ENCODE peak calls at places on chromosomes 1 and 21, in seven cellular contexts. Z, M, L, C, F, G and W are unnamed samples. For H3K4me1, the result is how much of the 10 kb centered on the place peaks cover.

GRCh38 chr1:21335088-21335678 is 44.9 kb upstream of the ECE1 start:
- DNase-seq in G (no peak), C (no peak), L (no peak), Z (no peak), F (no peak), M (no peak), W (no peak)

GRCh38 chr1:33684346-33685122 is 179.3 kb upstream of the HMGB4 start:
- DNase-seq in Z (no peak), C (no peak), M (no peak), G (no peak), F (peak), L (peak), W (no peak)

GRCh38 chr1:34642679-34643078 is 112.2 kb upstream of the GJB5 start:
- DNase-seq in F (no peak), L (no peak), G (no peak), M (no peak), Z (no peak), C (peak), W (no peak)

GRCh38 chr1:10530281-10530740 is 55.6 kb downstream of the PEX14 start:
- DNase-seq in Z (peak), M (peak), F (peak), L (peak), G (peak), C (no peak), W (no peak)

GRCh38 chr1:213759359-213760181 is 228.2 kb upstream of the PROX1 start:
- DNase-seq in C (no peak), M (peak), G (no peak), Z (no peak), L (peak), F (no peak), W (no peak)

GRCh38 chr1:238485062-238485905 is 594.6 kb upstream of the ZP4 start:
- DNase-seq in C (no peak), G (no peak), F (peak), Z (no peak), M (peak), L (no peak), W (no peak)

GRCh38 chr1:64798857-64799256 is 54.0 kb downstream of the RAVER2 start:
- DNase-seq in C (no peak), F (no peak), Z (no peak), L (no peak), G (no peak), M (no peak), W (no peak)

GRCh38 chr1:114338491-114338890 is 172.5 kb downstream of the TRIM33 start:
- DNase-seq in M (peak), G (no peak), C (no peak), Z (no peak), F (no peak), L (no peak), W (no peak)

GRCh38 chr1:113391643-113392271 is 1.4 kb downstream of the MAGI3 start:
- DNase-seq in G (no peak), M (no peak), C (no peak), L (no peak), Z (no peak), F (peak), W (no peak)

GRCh38 chr1:52634111-52634510 is 1.1 kb downstream of the SHISAL2A start:
- DNase-seq in L (no peak), C (no peak), Z (no peak), F (no peak), M (no peak), G (no peak), W (no peak)

GRCh38 chr1:54165146-54165545 is 12.3 kb upstream of the CDCP2 start:
- DNase-seq in C (no peak), G (no peak), M (no peak), F (no peak), Z (no peak), L (no peak), W (no peak)

GRCh38 chr21:29221259-29221744 is 77.4 kb upstream of the BACH1 start:
- DNase-seq in M (no peak), C (no peak), F (peak), G (no peak), L (no peak), Z (no peak), W (no peak)

GRCh38 chr1:244052011-244052727 is 1.1 kb downstream of the ZBTB18 start:
- DNase-seq in L (peak), Z (no peak), F (peak), C (no peak), G (no peak), M (peak), W (no peak)

GRCh38 chr21:45993210-45994085 is 11.9 kb downstream of the COL6A1 start:
- DNase-seq in L (no peak), Z (no peak), G (peak), M (peak), C (no peak), F (no peak), W (no peak)

GRCh38 chr21:44795342-44795741 is 6.3 kb downstream of the UBE2G2 start:
- DNase-seq in M (no peak), F (no peak), Z (no peak), G (no peak), L (no peak), C (no peak), W (no peak)

GRCh38 chr1:171983584-171983983 is 142.3 kb downstream of the DNM3 start:
- DNase-seq in G (no peak), Z (no peak), M (no peak), C (peak), F (peak), L (no peak), W (no peak)

DNA sequence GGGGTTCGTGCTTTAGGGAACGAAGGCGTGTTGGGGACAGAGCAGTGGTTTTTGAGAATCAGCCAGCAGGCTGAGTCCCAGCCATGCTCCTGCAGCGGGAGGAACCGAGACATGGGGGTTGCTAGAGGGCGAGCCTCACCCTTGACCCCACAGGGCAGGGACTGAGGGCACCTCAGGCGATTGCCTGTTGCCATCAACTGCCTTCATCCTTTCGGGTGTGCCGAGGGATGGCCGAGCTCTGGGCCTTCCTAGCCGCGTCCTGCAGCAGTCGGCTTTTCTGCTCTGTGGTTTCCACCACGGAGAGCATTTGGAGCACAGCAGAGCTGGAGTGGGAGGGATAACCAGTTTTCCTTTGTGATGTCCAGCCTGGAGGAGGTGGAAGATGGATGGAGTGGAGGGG is 13.3 kb downstream of the SPSB1 start:
- DNase-seq in C (no peak), M (no peak), Z (no peak), G (no peak), L (no peak), F (no peak), W (no peak)
- H3K4me1 ChIP-seq in C (under half), M (under half), Z (under half), G (half or more), L (under half), F (under half), W (under half)

GRCh38 chr1:186210258-186210657 is 164.8 kb downstream of the TPR start:
- DNase-seq in C (no peak), F (no peak), M (no peak), L (no peak), Z (no peak), G (no peak), W (no peak)
- H3K4me1 ChIP-seq in C (under half), F (under half), M (under half), L (under half), Z (under half), G (under half), W (under half)

GRCh38 chr1:15724949-15725880 is 10.8 kb upstream of the SLC25A34 start:
- DNase-seq in G (no peak), F (no peak), Z (no peak), L (no peak), M (no peak), C (no peak), W (no peak)

GRCh38 chr1:15726508-15726907 is 9.6 kb upstream of the SLC25A34 start:
- DNase-seq in C (no peak), L (no peak), Z (no peak), F (no peak), M (no peak), G (no peak), W (no peak)

GRCh38 chr1:15722836-15723542 is 13.1 kb upstream of the SLC25A34 start:
- DNase-seq in C (no peak), Z (no peak), F (peak), L (no peak), G (no peak), M (no peak), W (no peak)

GRCh38 chr1:15722411-15722810 is 13.6 kb upstream of the SLC25A34 start:
- DNase-seq in Z (no peak), G (no peak), M (no peak), C (no peak), L (no peak), F (no peak), W (no peak)

DNA sequence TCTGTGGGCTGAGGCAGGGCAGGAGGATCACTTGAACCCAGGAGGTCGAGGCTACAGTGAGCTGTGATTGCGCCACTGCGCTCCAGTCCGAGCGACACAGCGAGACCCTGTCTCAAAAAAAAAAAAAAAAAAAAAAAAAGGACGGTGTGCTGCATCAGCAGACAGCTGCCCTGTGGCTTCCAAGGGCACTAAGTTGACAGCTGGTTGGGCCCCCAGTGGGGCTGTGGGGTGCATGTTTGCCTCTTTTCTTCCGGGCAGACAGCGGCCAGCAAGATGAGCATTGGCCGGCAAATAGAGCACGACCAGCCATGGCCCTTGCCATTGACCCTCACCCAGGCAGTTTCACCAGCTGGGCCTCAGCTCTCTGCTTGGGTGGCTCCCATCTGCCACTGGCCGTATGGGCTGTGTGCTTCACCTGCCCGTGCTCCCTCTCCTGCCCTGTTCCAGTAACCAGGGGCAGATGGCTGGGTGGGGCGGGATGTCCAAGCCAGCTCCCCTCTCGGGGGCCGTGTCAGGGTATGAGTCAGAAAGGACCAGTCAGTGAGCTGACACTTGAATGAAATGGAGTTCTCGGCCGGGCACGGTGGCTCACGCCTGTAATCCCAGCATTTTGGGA is 12.3 kb upstream of the SLC25A34 start:
- DNase-seq in C (no peak), G (no peak), L (no peak), M (no peak), Z (no peak), F (no peak), W (no peak)
- H3K4me1 ChIP-seq in C (under half), G (half or more), L (under half), M (under half), Z (under half), F (under half), W (under half)

DNA sequence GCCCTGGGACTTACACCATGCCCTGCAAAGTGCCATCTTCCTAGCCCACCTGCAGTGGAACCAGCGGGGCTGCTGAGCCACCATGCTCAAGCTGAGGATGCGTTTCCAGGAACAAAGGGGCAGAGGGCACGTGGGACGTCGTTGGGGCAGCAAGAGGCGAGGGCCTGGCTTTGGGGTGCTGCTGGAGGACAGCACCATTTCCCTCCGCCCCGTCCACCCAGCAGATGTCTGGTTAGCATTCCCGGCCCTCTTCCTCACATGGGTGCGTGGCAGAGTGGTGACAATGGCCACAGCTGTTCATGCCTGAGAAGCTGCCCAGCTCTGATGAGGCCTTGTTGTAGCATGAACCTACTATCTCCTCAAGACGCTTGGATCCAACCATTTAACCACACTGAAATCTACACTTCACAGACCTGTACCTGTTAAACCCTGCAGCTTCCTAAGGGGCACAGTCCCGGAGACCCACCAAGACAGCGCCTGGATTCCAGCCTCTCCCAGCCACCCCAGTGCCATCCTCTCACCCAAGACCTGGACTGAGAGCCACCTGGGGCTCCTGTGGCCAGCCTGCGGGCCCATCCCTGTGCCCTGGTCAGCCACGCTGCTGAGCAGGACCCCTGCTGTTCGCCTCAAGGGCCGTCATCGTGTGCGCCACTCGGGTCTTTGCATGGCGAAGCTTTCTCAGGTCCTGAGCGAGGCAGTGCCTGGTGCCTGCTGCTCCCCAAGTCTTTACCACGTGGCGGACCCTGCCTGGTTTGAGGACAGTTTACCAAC is 33.2 kb downstream of the SLC45A1 start:
- DNase-seq in F (no peak), M (no peak), C (no peak), Z (no peak), L (no peak), G (no peak), W (no peak)
- H3K4me1 ChIP-seq in F (under half), M (under half), C (under half), Z (under half), L (under half), G (half or more), W (under half)

GRCh38 chr1:31031330-31032143 is 34.0 kb downstream of the PUM1 start:
- DNase-seq in F (no peak), Z (no peak), C (no peak), M (no peak), L (no peak), G (no peak), W (no peak)
- H3K4me1 ChIP-seq in F (under half), Z (under half), C (under half), M (under half), L (under half), G (half or more), W (under half)

GRCh38 chr1:183595537-183595936 is 5.3 kb upstream of the NCF2 start:
- DNase-seq in Z (no peak), C (no peak), F (no peak), L (no peak), G (no peak), M (no peak), W (no peak)

GRCh38 chr1:183593356-183593755 is 3.1 kb upstream of the NCF2 start:
- DNase-seq in F (no peak), Z (no peak), L (no peak), M (no peak), C (no peak), G (no peak), W (no peak)

GRCh38 chr1:183590225-183591191 is at the start of gene NCF2:
- DNase-seq in G (no peak), Z (no peak), L (no peak), M (no peak), F (no peak), C (no peak), W (no peak)

GRCh38 chr1:183589836-183590224 is 429 bp downstream of the NCF2 start:
- DNase-seq in F (no peak), G (no peak), M (no peak), Z (no peak), C (no peak), L (no peak), W (no peak)

GRCh38 chr1:183592733-183593132 is 2.5 kb upstream of the NCF2 start:
- DNase-seq in L (no peak), F (no peak), C (no peak), M (no peak), G (no peak), Z (no peak), W (no peak)
- H3K4me1 ChIP-seq in L (under half), F (under half), C (under half), M (under half), G (under half), Z (under half), W (under half)

GRCh38 chr1:228083871-228084278 is 1.4 kb downstream of the ARF1 start:
- DNase-seq in C (no peak), G (no peak), L (no peak), F (peak), Z (no peak), M (no peak), W (no peak)
- H3K4me1 ChIP-seq in C (under half), G (half or more), L (under half), F (half or more), Z (under half), M (under half), W (under half)

GRCh38 chr1:27114522-27114921 is 40.4 kb downstream of the SLC9A1 start:
- DNase-seq in Z (no peak), C (no peak), F (no peak), L (no peak), M (no peak), G (no peak), W (no peak)

GRCh38 chr1:27119270-27119618 is 35.7 kb downstream of the SLC9A1 start:
- DNase-seq in F (peak), M (no peak), L (no peak), C (no peak), G (no peak), Z (no peak), W (no peak)

GRCh38 chr1:27116210-27116609 is 38.7 kb downstream of the SLC9A1 start:
- DNase-seq in F (no peak), L (no peak), Z (no peak), G (peak), M (no peak), C (no peak), W (no peak)

GRCh38 chr1:27117733-27118439 is 37.0 kb downstream of the SLC9A1 start:
- DNase-seq in L (no peak), C (no peak), G (no peak), M (no peak), F (peak), Z (no peak), W (no peak)

GRCh38 chr1:27116697-27117096 is 38.2 kb downstream of the SLC9A1 start:
- DNase-seq in L (no peak), F (peak), M (no peak), G (no peak), C (no peak), Z (no peak), W (no peak)
- H3K4me1 ChIP-seq in L (under half), F (half or more), M (under half), G (half or more), C (under half), Z (under half), W (under half)